ENCODE peak calls at places on chromosomes 2 and 18, in eight cellular contexts. T, W, L, Q, D, Z, H and N are unnamed samples.

GRCh38 chr2:159617651-159618050 is 1.3 kb upstream of the BAZ2B start:
- DNase-seq in T (no peak), W (no peak), L (no peak), Q (peak), D (no peak), Z (no peak), H (peak), N (no peak)

GRCh38 chr2:234606906-234607305 is 110.0 kb upstream of the ARL4C start:
- DNase-seq in T (no peak), W (no peak), L (no peak), Q (peak), D (no peak), Z (peak), H (no peak), N (no peak)

GRCh38 chr2:160028431-160029269 is 33.8 kb downstream of the PLA2R1 start:
- DNase-seq in T (no peak), W (no peak), L (peak), Q (no peak), D (peak), Z (no peak), H (no peak), N (no peak)

GRCh38 chr2:46650556-46651001 is 171.2 kb downstream of the TMEM247 start:
- DNase-seq in T (peak), W (peak), L (no peak), Q (peak), D (peak), Z (peak), H (peak), N (peak)

GRCh38 chr2:205405752-205406151 is 276.5 kb upstream of the NRP2 start:
- DNase-seq in T (no peak), W (peak), L (peak), Q (no peak), D (peak), Z (no peak), H (no peak), N (peak)

GRCh38 chr2:196420143-196420542 is 219.4 kb upstream of the CCDC150 start:
- DNase-seq in T (no peak), W (no peak), L (no peak), Q (no peak), D (no peak), Z (no peak), H (no peak), N (no peak)

GRCh38 chr2:240992572-240993291 is 5.7 kb upstream of the SNED1 start:
- DNase-seq in T (no peak), W (no peak), L (no peak), Q (no peak), D (no peak), Z (no peak), H (no peak), N (no peak)

GRCh38 chr2:1219901-1220691 is 193.2 kb upstream of the TPO start:
- DNase-seq in T (no peak), W (peak), L (no peak), Q (no peak), D (no peak), Z (no peak), H (no peak), N (peak)

GRCh38 chr2:128600606-128601297 is 282.1 kb upstream of the HS6ST1 start:
- DNase-seq in T (no peak), W (no peak), L (no peak), Q (no peak), D (no peak), Z (no peak), H (no peak), N (no peak)

GRCh38 chr2:145615626-145616025 is 1095.7 kb upstream of the ZEB2 start:
- DNase-seq in T (no peak), W (no peak), L (no peak), Q (no peak), D (no peak), Z (no peak), H (no peak), N (no peak)

GRCh38 chr2:101998556-101999121 is 6.9 kb downstream of the IL1R2 start:
- DNase-seq in T (no peak), W (no peak), L (no peak), Q (no peak), D (no peak), Z (no peak), H (no peak), N (no peak)

GRCh38 chr2:72136933-72137497 is 10.6 kb downstream of the CYP26B1 start:
- DNase-seq in T (no peak), W (no peak), L (no peak), Q (no peak), D (no peak), Z (no peak), H (no peak), N (no peak)

GRCh38 chr2:220034356-220035121 is 407.1 kb downstream of the SLC4A3 start:
- DNase-seq in T (no peak), W (peak), L (peak), Q (no peak), D (peak), Z (peak), H (no peak), N (peak)

GRCh38 chr2:179222076-179222475 is 42.6 kb downstream of the SESTD1 start:
- DNase-seq in T (no peak), W (no peak), L (no peak), Q (no peak), D (no peak), Z (no peak), H (no peak), N (no peak)

GRCh38 chr2:133977385-133977784 is 276.5 kb upstream of the MGAT5 start:
- DNase-seq in T (no peak), W (no peak), L (no peak), Q (no peak), D (no peak), Z (no peak), H (no peak), N (no peak)

GRCh38 chr18:3012306-3012919 is 531 bp downstream of the LPIN2 start:
- DNase-seq in T (peak), W (no peak), L (peak), Q (no peak), D (no peak), Z (no peak), H (peak), N (no peak)